ENCODE peak calls at places on chromosomes 7 and 10, in four cellular contexts. A, O, W and E are unnamed samples.
A peak's percentile ranks its signal among the peaks of the same experiment; 100 is the strongest.

GRCh38 chr7:50304158-50304910 is at the start of gene IKZF1:
- DNase-seq in O (peak; percentile 79), A (no peak), W (no peak), E (no peak)

GRCh38 chr10:120819366-120819765 is 31.8 kb upstream of the WDR11 start:
- DNase-seq in O (no peak), A (no peak), W (no peak), E (no peak)

GRCh38 chr7:41975854-41976253 is 261.2 kb downstream of the GLI3 start:
- DNase-seq in W (no peak), A (no peak), O (no peak), E (no peak)

GRCh38 chr10:37490266-37490665 is 364.9 kb downstream of the ANKRD30A start:
- DNase-seq in W (no peak), A (no peak), O (no peak), E (no peak)

GRCh38 chr10:105761861-105762260 is 1120.8 kb downstream of the SORCS3 start:
- DNase-seq in A (no peak), O (no peak), W (no peak), E (no peak)

GRCh38 chr10:112763916-112764520 is 186.0 kb upstream of the TCF7L2 start:
- DNase-seq in O (no peak), W (no peak), A (no peak), E (peak; percentile 83)

GRCh38 chr7:927031-927671 is 27.3 kb downstream of the ADAP1 start:
- DNase-seq in O (no peak), A (no peak), W (no peak), E (no peak)

GRCh38 chr10:804787-805634 is 115.5 kb upstream of the DIP2C start:
- DNase-seq in W (no peak), O (no peak), A (no peak), E (no peak)

GRCh38 chr7:108001759-108002725 is 919 bp downstream of the LAMB1 start:
- DNase-seq in A (no peak), O (no peak), W (no peak), E (peak; percentile 41)
- TF ChIP-seq CHD1 in A (no peak), O (no peak), W (no peak), E (no peak)

GRCh38 chr10:110356628-110357245 is 52.0 kb upstream of the SMNDC1 start:
- DNase-seq in A (no peak), W (peak; percentile 100), O (peak; percentile 30), E (peak; percentile 94)
- H3K4me3 ChIP-seq in A (no peak overlapping the region), W (peak overlapping the region; percentile 58), O (no peak overlapping the region), E (no peak overlapping the region)

GRCh38 chr7:21336743-21337142 is 91.1 kb upstream of the SP4 start:
- DNase-seq in A (no peak), O (no peak), W (no peak), E (no peak)

GRCh38 chr7:21338728-21339164 is 89.1 kb upstream of the SP4 start:
- DNase-seq in O (no peak), A (no peak), W (no peak), E (no peak)
- TF ChIP-seq CHD1 in O (no peak), A (no peak), W (no peak), E (no peak)

DNA sequence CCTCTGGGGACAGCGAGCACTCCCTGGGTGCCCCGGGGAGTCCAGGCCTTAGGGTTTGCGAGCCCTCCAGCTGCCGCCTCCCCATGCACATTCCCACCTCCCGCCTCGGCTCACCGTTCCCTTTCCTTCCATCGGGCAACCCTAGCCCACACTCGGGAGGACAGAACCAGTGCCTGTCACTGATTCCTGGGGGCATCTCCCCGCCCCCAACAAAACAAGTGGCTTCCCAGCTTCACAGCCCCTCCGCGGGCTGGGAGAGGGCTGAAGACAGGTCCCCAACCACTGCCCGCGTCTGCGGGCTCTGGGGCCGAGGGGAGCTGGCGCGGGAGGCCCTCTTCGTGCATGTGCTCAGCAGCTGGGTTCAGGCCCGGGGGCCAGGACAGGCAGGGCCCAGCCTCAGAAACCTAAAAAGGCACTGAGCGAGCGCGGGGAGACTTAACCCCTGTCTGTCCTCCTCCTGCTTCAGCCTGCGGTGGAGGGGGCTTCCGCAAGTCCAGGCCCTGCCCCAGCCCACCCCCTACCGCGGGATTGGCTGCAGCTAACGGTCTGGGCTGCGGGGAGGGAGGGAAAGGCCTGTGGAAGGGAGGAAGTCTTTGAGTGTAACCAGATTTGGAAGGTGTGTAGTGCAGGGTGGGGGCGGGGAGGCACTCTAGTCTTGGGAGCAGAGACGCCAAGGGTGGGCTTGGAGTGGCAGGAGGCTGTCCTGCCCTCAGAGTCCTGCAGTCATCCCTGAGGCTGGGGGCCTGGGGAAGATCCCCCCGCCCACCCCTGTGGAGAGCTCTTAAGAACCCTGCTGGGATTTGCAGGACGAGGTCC is 1.2 kb downstream of the FLNC start:
- DNase-seq in O (peak; percentile 95), A (no peak), W (no peak), E (peak; percentile 68)
- H3K4me3 ChIP-seq in O (peak overlapping the region; percentile 66), A (peak overlapping the region; percentile 63), W (no peak overlapping the region), E (peak overlapping the region; percentile 99)

GRCh38 chr10:122304054-122304579 is 33.0 kb downstream of the BTBD16 start:
- DNase-seq in O (no peak), A (no peak), W (no peak), E (no peak)
- TF ChIP-seq CHD1 in O (no peak), A (no peak), W (no peak), E (no peak)

GRCh38 chr7:149496642-149497391 is 792 bp downstream of the ZNF746 start:
- DNase-seq in W (no peak), A (no peak), O (peak; percentile 64), E (peak; percentile 15)

GRCh38 chr7:149500201-149500600 is 2.6 kb upstream of the ZNF746 start:
- DNase-seq in O (no peak), W (no peak), A (no peak), E (no peak)

GRCh38 chr7:149494738-149495368 is 2.8 kb downstream of the ZNF746 start:
- DNase-seq in A (no peak), W (no peak), O (peak; percentile 75), E (peak; percentile 61)

GRCh38 chr7:149495785-149496641 is 1.6 kb downstream of the ZNF746 start:
- DNase-seq in A (no peak), W (no peak), O (peak; percentile 89), E (peak; percentile 85)

DNA sequence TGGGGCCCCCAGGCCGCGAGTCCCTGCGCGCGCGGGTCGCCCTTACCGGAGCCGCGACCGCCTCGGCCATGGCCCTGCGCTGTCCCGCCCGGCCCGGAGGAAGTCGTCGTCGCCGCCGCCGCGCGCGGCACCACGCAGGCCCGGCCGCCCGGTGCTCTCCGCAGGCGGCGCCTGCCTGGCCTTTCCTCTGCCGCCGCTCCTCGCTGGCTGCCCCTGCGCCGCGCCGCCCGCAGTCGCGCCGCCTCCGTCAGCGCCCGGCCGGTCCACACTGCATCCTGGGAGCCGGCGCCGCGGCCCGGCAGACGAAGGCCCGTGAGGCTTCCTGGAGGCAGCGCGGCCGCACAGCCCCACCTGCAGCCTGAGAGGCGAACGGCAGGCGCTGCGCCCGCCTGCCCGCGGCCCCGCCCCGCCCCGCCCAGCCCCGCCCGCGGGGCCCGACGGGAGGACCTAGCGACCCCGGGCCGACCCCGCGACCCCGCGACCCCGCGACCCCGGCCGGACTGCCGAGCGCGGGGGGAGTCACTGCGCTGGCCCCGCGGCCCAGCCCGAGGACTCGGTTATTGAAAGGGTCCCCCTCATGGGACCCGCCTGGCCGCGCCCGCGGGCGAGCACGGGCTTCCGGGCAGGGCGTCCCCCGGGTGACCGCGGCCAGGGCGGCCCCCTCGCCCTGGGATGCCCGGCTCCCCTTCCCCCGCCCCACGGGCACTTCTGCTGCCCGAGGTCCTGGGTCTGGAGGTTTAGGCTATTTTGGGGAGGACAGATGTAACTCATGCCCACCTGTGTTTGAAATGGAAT is at the start of gene ZNF746:
- DNase-seq in O (peak; percentile 96), A (peak; percentile 33), W (peak; percentile 11), E (peak; percentile 76)
- H3K4me3 ChIP-seq in O (peak within 1 kb of the TSS; percentile 78), A (peak within 1 kb of the TSS; percentile 39), W (peak within 1 kb of the TSS; percentile 87), E (peak within 1 kb of the TSS; percentile 100)

GRCh38 chr10:86053675-86054074 is 312.9 kb downstream of the GRID1 start:
- DNase-seq in O (no peak), A (no peak), W (no peak), E (no peak)

GRCh38 chr10:86057708-86058107 is 308.9 kb downstream of the GRID1 start:
- DNase-seq in W (no peak), O (no peak), A (no peak), E (no peak)

GRCh38 chr10:86056632-86057031 is 310.0 kb downstream of the GRID1 start:
- DNase-seq in A (no peak), O (no peak), W (no peak), E (no peak)

GRCh38 chr10:86058964-86059363 is 307.6 kb downstream of the GRID1 start:
- DNase-seq in W (no peak), O (no peak), A (no peak), E (no peak)

DNA sequence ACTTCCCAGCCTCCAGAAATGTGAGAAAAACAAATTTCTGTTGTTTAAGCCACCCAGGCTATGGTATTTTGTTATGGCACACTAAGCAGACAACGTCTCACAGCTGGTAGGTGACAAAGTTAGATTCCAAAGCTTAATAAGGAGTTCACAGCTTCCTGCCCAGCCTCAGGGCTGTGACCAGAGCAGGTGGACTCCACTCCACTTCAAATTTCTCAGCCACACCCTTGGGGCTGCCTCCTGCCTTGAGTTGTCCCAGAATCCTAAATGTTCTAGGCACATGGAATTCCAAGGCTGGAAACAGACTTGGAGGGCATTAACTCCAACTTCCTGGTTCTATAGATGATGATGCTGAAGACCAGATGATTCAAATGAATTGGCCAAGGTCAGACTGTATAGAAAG is 310.7 kb downstream of the GRID1 start:
- DNase-seq in A (no peak), O (no peak), W (no peak), E (no peak)
- TF ChIP-seq CHD1 in A (no peak), O (no peak), W (no peak), E (no peak)

GRCh38 chr10:63156236-63156635 is 23.1 kb downstream of the NRBF2 start:
- DNase-seq in A (no peak), W (no peak), O (no peak), E (no peak)
- H3K4me3 ChIP-seq in A (no peak overlapping the region), W (no peak overlapping the region), O (no peak overlapping the region), E (no peak overlapping the region)

DNA sequence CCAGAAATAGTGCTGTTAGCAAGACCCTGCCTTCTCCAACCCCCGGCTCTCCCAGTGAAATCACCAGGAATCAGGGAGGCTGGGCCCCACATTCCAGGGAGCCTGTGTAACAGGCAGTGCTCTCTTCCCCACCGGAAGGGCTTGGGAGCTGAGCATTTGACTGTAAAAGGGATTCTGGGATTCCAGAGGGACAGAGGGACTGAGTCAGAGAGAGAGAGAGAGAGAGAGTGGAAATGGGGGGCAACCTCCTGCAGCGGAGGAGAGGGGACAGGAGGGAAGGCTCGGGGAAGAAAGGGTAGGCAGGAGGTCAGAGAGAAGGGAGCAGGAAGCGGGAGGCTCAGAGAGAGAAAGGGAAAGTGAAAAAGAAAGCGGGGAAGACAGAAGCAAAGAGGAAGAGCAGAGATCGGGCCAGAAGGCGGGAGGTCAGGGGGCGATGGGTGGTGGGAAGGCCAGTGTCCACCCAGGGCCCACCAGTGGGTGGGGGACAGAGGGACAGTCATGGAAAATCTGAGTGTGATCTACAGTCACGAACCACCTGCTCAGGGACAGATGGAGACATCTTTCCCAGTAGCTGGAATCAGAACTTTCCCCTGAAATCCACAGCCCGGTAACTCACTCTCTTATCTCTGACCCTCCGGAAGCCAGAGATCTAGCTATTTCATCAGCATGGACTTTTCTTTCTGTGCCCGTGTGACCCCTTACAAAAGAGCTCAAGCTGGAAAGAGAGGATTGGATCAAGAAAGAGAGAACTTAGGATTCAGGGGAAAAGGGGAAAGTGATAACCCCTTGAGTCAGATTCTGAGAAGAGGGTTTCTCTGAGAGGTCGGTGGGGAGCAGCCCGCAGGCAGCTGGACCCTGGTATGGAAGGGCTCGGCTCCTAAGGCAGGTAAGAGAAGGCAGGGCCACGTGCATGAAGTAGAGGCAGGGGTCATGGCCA is 4.6 kb upstream of the SERPINE1 start:
- DNase-seq in W (no peak), A (peak; percentile 70), O (peak; percentile 47), E (peak; percentile 99)
- TF ChIP-seq CHD1 in W (no peak), A (no peak), O (no peak), E (peak; percentile 53)